ENCODE peak calls at places on chromosome 6, in five cellular contexts. T, K, W, S and H are unnamed samples.

GRCh38 chr6:62283828-62284411 is 2.1 kb downstream of the KHDRBS2 start:
- DNase-seq in T (no peak), K (no peak), W (peak), S (peak), H (peak)

GRCh38 chr6:52517502-52518278 is 59.2 kb downstream of the TRAM2 start:
- DNase-seq in T (peak), K (peak), W (no peak), S (peak), H (peak)

GRCh38 chr6:113047932-113048331 is 700.8 kb downstream of the RFPL4B start:
- DNase-seq in T (no peak), K (no peak), W (no peak), S (no peak), H (no peak)

GRCh38 chr6:43714311-43715055 is 26.9 kb upstream of the MRPS18A start:
- DNase-seq in T (no peak), K (no peak), W (no peak), S (peak), H (no peak)

GRCh38 chr6:148455674-148456559 is 113.3 kb downstream of the SASH1 start:
- DNase-seq in T (no peak), K (no peak), W (no peak), S (no peak), H (no peak)

GRCh38 chr6:97085772-97086171 is 161.2 kb downstream of the KLHL32 start:
- DNase-seq in T (no peak), K (no peak), W (no peak), S (no peak), H (no peak)

GRCh38 chr6:22845467-22845866 is 276.1 kb downstream of the HDGFL1 start:
- DNase-seq in T (no peak), K (no peak), W (no peak), S (no peak), H (no peak)

GRCh38 chr6:16802071-16802470 is 40.8 kb upstream of the ATXN1 start:
- DNase-seq in T (no peak), K (no peak), W (no peak), S (no peak), H (no peak)

GRCh38 chr6:75379536-75379935 is 94.9 kb upstream of the TMEM30A start:
- DNase-seq in T (no peak), K (no peak), W (no peak), S (no peak), H (no peak)

GRCh38 chr6:119683022-119683421 is 333.5 kb upstream of the MAN1A1 start:
- DNase-seq in T (no peak), K (no peak), W (no peak), S (no peak), H (peak)

GRCh38 chr6:30612213-30612612 is 4.8 kb downstream of the PPP1R10 start:
- DNase-seq in T (no peak), K (no peak), W (no peak), S (no peak), H (no peak)

GRCh38 chr6:4101298-4101697 is 22.4 kb upstream of the FAM217A start:
- DNase-seq in T (no peak), K (no peak), W (no peak), S (no peak), H (no peak)

GRCh38 chr6:112382778-112383177 is 35.6 kb downstream of the RFPL4B start:
- DNase-seq in T (no peak), K (no peak), W (no peak), S (no peak), H (no peak)

GRCh38 chr6:99393698-99394531 is at the start of gene COQ3:
- DNase-seq in T (peak), K (peak), W (peak), S (peak), H (peak)

GRCh38 chr6:10951675-10952282 is 64.9 kb downstream of the SYCP2L start:
- DNase-seq in T (no peak), K (no peak), W (no peak), S (peak), H (no peak)

GRCh38 chr6:43738877-43739641 is 31.0 kb upstream of the VEGFA start:
- DNase-seq in T (no peak), K (no peak), W (no peak), S (no peak), H (no peak)

GRCh38 chr6:34370371-34370770 is 22.1 kb downstream of the NUDT3 start:
- DNase-seq in T (no peak), K (no peak), W (no peak), S (no peak), H (no peak)

GRCh38 chr6:50586074-50586473 is 127.3 kb upstream of the TFAP2D start:
- DNase-seq in T (no peak), K (no peak), W (no peak), S (no peak), H (no peak)

GRCh38 chr6:107618672-107619071 is 128.8 kb downstream of the SOBP start:
- DNase-seq in T (no peak), K (peak), W (no peak), S (peak), H (no peak)

GRCh38 chr6:100678027-100678426 is 203.1 kb downstream of the ASCC3 start:
- DNase-seq in T (no peak), K (no peak), W (no peak), S (no peak), H (no peak)